ENCODE peak calls at places on chromosomes 5 and 9, in seven cellular contexts. J, H, X, D, R, G and N are unnamed samples.

GRCh38 chr9:86764230-86765039 is 182.9 kb downstream of the GAS1 start:
- DNase-seq in J (no peak), H (peak; percentile 72), X (no peak), D (no peak), R (no peak), G (no peak), N (no peak)

GRCh38 chr5:73918791-73919221 is 292.8 kb downstream of the ARHGEF28 start:
- DNase-seq in J (no peak), H (no peak), X (no peak), D (peak; percentile 71), R (no peak), G (peak; percentile 31), N (no peak)

GRCh38 chr5:179276838-179277395 is 68.3 kb downstream of the ADAMTS2 start:
- DNase-seq in J (no peak), H (no peak), X (no peak), D (no peak), R (no peak), G (no peak), N (no peak)

GRCh38 chr5:87268126-87268969 is 665 bp downstream of the RASA1 start:
- DNase-seq in J (peak; percentile 67), H (peak; percentile 70), X (peak; percentile 75), D (no peak), R (peak; percentile 82), G (peak; percentile 67), N (peak; percentile 29)

GRCh38 chr9:131421691-131422090 is 27.8 kb downstream of the PRRC2B start:
- DNase-seq in J (no peak), H (no peak), X (no peak), D (no peak), R (no peak), G (no peak), N (no peak)

GRCh38 chr5:55572600-55572999 is 37.8 kb upstream of the PLPP1 start:
- DNase-seq in J (no peak), H (no peak), X (no peak), D (no peak), R (no peak), G (no peak), N (no peak)

GRCh38 chr5:178069909-178070308 is 43.4 kb upstream of the N4BP3 start:
- DNase-seq in J (peak; percentile 52), H (no peak), X (no peak), D (no peak), R (peak; percentile 39), G (peak; percentile 45), N (no peak)

GRCh38 chr9:33159058-33159759 is 7.9 kb downstream of the B4GALT1 start:
- DNase-seq in J (peak; percentile 78), H (peak; percentile 40), X (peak; percentile 91), D (peak; percentile 84), R (no peak), G (peak; percentile 87), N (peak; percentile 60)

GRCh38 chr5:141437208-141437607 is 6.9 kb downstream of the PCDHGA12 start:
- DNase-seq in J (no peak), H (no peak), X (no peak), D (no peak), R (no peak), G (no peak), N (no peak)

GRCh38 chr5:148937239-148937638 is 110.8 kb downstream of the ADRB2 start:
- DNase-seq in J (no peak), H (peak; percentile 85), X (no peak), D (no peak), R (no peak), G (no peak), N (no peak)

GRCh38 chr5:24862117-24862516 is 217.3 kb upstream of the CDH10 start:
- DNase-seq in J (no peak), H (no peak), X (no peak), D (no peak), R (no peak), G (no peak), N (no peak)

GRCh38 chr9:125574136-125574877 is 132.7 kb downstream of the MAPKAP1 start:
- DNase-seq in J (no peak), H (no peak), X (no peak), D (no peak), R (no peak), G (no peak), N (no peak)

GRCh38 chr5:119312403-119312802 is 43.4 kb upstream of the TNFAIP8 start:
- DNase-seq in J (no peak), H (no peak), X (no peak), D (no peak), R (no peak), G (no peak), N (no peak)

GRCh38 chr9:94655739-94656138 is 16.4 kb upstream of the FBP1 start:
- DNase-seq in J (no peak), H (no peak), X (no peak), D (no peak), R (peak; percentile 5), G (no peak), N (no peak)

GRCh38 chr9:38685535-38685934 is 34.4 kb downstream of the FAM240B start:
- DNase-seq in J (no peak), H (no peak), X (no peak), D (no peak), R (no peak), G (no peak), N (no peak)

GRCh38 chr5:95628933-95629332 is 9.0 kb downstream of the GPR150 start:
- DNase-seq in J (no peak), H (no peak), X (no peak), D (no peak), R (no peak), G (no peak), N (no peak)

GRCh38 chr5:179218586-179219330 is 126.5 kb downstream of the ADAMTS2 start:
- DNase-seq in J (no peak), H (no peak), X (no peak), D (no peak), R (no peak), G (no peak), N (no peak)

GRCh38 chr5:123047706-123048105 is 11.2 kb upstream of the PPIC start:
- DNase-seq in J (no peak), H (peak; percentile 15), X (no peak), D (no peak), R (no peak), G (no peak), N (no peak)

GRCh38 chr9:35271637-35272036 is 109.8 kb downstream of the UNC13B start:
- DNase-seq in J (no peak), H (no peak), X (no peak), D (no peak), R (no peak), G (no peak), N (no peak)

GRCh38 chr5:136769093-136769492 is 403.7 kb upstream of the TRPC7 start:
- DNase-seq in J (no peak), H (no peak), X (no peak), D (no peak), R (no peak), G (no peak), N (no peak)

GRCh38 chr5:158716668-158717067 is 383.0 kb downstream of the EBF1 start:
- DNase-seq in J (peak; percentile 11), H (peak; percentile 3), X (no peak), D (no peak), R (no peak), G (no peak), N (no peak)

DNA sequence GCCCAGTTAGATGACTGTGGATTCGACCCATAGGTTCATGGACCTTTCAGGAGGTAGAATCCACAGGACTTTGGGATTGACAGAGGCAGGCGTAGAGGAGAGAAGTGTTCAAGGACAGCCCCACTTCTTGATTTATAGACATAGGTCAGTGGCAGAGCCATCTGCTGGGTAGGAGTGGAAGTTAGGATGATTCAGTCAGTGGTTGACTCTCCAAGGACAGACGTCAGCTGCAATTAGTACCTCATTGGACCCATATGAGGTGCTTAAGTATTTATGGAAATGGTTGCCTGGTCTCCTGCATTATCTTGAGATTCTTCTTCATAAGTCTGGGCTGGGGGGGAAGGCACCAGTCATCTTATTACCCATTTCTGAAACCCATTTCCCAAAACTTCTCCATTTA is 70.9 kb downstream of the SH3RF2 start:
- DNase-seq in J (peak; percentile 28), H (no peak), X (no peak), D (no peak), R (no peak), G (peak; percentile 4), N (no peak)
- TF ChIP-seq CTCF in J (peak; percentile 31), H (peak; percentile 34), X (no peak), D (no peak), R (no peak), G (no peak), N (no peak)

DNA sequence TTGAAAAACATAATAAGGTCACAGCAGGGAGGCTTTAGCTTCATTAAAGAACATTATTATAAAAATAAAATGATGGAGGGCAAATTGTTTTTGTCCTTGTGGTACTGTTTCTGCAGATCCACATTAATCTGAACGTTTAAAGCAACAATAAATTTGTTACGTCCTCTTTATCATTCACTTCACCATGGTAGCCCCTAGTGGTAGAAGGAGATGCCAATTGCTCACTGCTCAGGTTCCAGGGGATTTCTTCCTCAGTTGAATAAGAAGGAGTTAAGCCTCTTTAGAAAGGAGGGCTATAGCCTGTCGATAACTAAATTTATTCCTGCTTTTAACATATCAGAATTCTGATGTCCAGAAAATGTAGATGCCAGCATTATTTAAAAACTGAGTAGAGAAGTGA is 692.4 kb downstream of the PTPRD start:
- DNase-seq in J (peak; percentile 2), H (no peak), X (no peak), D (no peak), R (no peak), G (no peak), N (no peak)
- TF ChIP-seq CTCF in J (no peak), H (no peak), X (no peak), D (peak; percentile 15), R (peak; percentile 44), G (no peak), N (no peak)

DNA sequence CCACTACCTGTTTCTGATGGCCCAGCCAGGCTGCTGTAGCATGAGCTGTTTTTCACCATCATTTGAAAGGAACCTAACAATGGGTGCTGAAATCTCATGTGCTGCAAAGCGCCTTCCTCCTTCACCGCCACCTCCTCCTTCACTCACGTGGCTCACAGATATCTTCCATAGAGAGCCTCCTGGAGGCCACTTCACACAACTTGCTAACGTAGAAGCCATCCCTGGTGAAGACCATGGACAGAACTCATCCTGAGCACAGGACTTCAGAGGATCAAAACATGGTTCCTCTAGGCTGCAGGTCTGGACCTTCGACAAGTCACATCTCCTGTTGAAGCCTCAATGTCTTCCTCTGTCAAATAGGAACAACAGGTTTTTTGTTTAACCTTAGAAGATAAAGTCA is 155.5 kb upstream of the RAD23B start:
- DNase-seq in J (peak; percentile 12), H (no peak), X (no peak), D (no peak), R (no peak), G (no peak), N (no peak)
- TF ChIP-seq CTCF in J (peak; percentile 18), H (no peak), X (no peak), D (no peak), R (no peak), G (no peak), N (no peak)

GRCh38 chr5:125227333-125228075 is 481.1 kb upstream of the ZNF608 start:
- DNase-seq in J (peak; percentile 57), H (no peak), X (peak; percentile 5), D (no peak), R (no peak), G (peak; percentile 42), N (no peak)
- TF ChIP-seq CTCF in J (peak; percentile 81), H (peak; percentile 59), X (peak; percentile 27), D (peak; percentile 55), R (peak; percentile 45), G (peak; percentile 68), N (no peak)

GRCh38 chr5:65037845-65038815 is 269.4 kb downstream of the CWC27 start:
- DNase-seq in J (peak; percentile 24), H (no peak), X (peak; percentile 53), D (peak; percentile 66), R (no peak), G (no peak), N (no peak)
- TF ChIP-seq CTCF in J (peak; percentile 61), H (peak; percentile 53), X (peak; percentile 21), D (peak; percentile 49), R (peak; percentile 46), G (peak; percentile 29), N (no peak)